ENCODE peak calls at places on chromosome 19, in four cellular contexts. One of them, this sample, is unnamed.

GRCh38 chr19:17406887-17407196 is 1.4 kb upstream of the BST2 start:
- DNase-seq in neural crest cell: no peak
- DNase-seq in body of pancreas: no peak
- DNase-seq in AG09319: no peak
- DNase-seq in this sample: no peak

GRCh38 chr19:57279418-57280164 is 694 bp upstream of the ZNF460 start:
- DNase-seq in neural crest cell: peak
- DNase-seq in AG09319: peak
- DNase-seq in body of pancreas: peak
- DNase-seq in this sample: peak

GRCh38 chr19:33408538-33408937 is 35.0 kb downstream of the CEBPG start:
- DNase-seq in neural crest cell: no peak
- DNase-seq in body of pancreas: no peak
- DNase-seq in AG09319: no peak
- DNase-seq in this sample: no peak

GRCh38 chr19:30420881-30421280 is 48.7 kb downstream of the ZNF536 start:
- DNase-seq in body of pancreas: no peak
- DNase-seq in neural crest cell: no peak
- DNase-seq in AG09319: no peak
- DNase-seq in this sample: no peak

GRCh38 chr19:1605236-1606137 is at the start of gene UQCR11:
- DNase-seq in AG09319: peak
- DNase-seq in body of pancreas: peak
- DNase-seq in neural crest cell: peak
- DNase-seq in this sample: peak

GRCh38 chr19:42468273-42468796 is 25.6 kb upstream of the CXCL17 start:
- DNase-seq in neural crest cell: no peak
- DNase-seq in AG09319: peak
- DNase-seq in body of pancreas: no peak
- DNase-seq in this sample: no peak

GRCh38 chr19:22528956-22529355 is 105.2 kb upstream of the ZNF492 start:
- DNase-seq in neural crest cell: no peak
- DNase-seq in AG09319: no peak
- DNase-seq in body of pancreas: no peak
- DNase-seq in this sample: no peak

GRCh38 chr19:42255766-42256750 is 1.1 kb upstream of the ERF start:
- DNase-seq in body of pancreas: peak
- DNase-seq in AG09319: no peak
- DNase-seq in neural crest cell: peak
- DNase-seq in this sample: no peak

GRCh38 chr19:18434411-18435184 is 3.3 kb downstream of the ISYNA1 start:
- DNase-seq in neural crest cell: no peak
- DNase-seq in body of pancreas: no peak
- DNase-seq in AG09319: no peak
- DNase-seq in this sample: no peak

GRCh38 chr19:4477034-4477801 is 5.1 kb downstream of the HDGFL2 start:
- DNase-seq in neural crest cell: no peak
- DNase-seq in body of pancreas: no peak
- DNase-seq in AG09319: no peak
- DNase-seq in this sample: no peak

GRCh38 chr19:49570138-49570856 is 10.1 kb downstream of the NOSIP start:
- DNase-seq in body of pancreas: peak
- DNase-seq in AG09319: peak
- DNase-seq in neural crest cell: peak
- DNase-seq in this sample: peak

GRCh38 chr19:4713384-4713951 is 10.2 kb downstream of the DPP9 start:
- DNase-seq in body of pancreas: peak
- DNase-seq in neural crest cell: no peak
- DNase-seq in AG09319: peak
- DNase-seq in this sample: no peak

GRCh38 chr19:10105241-10106099 is 692 bp upstream of the PPAN start:
- DNase-seq in AG09319: no peak
- DNase-seq in neural crest cell: no peak
- DNase-seq in body of pancreas: no peak
- DNase-seq in this sample: peak

GRCh38 chr19:37217533-37217854 is 520 bp upstream of the ZNF383 start:
- DNase-seq in neural crest cell: no peak
- DNase-seq in body of pancreas: no peak
- DNase-seq in AG09319: no peak
- DNase-seq in this sample: no peak

GRCh38 chr19:13507053-13507611 is 853 bp upstream of the CACNA1A start:
- DNase-seq in AG09319: no peak
- DNase-seq in body of pancreas: no peak
- DNase-seq in neural crest cell: no peak
- DNase-seq in this sample: no peak

GRCh38 chr19:38596057-38596981 is 21.4 kb downstream of the MAP4K1 start:
- DNase-seq in body of pancreas: peak
- DNase-seq in AG09319: no peak
- DNase-seq in neural crest cell: peak
- DNase-seq in this sample: no peak

GRCh38 chr19:39093761-39094160 is 9.6 kb downstream of the ACP7 start:
- DNase-seq in neural crest cell: no peak
- DNase-seq in AG09319: no peak
- DNase-seq in body of pancreas: no peak
- DNase-seq in this sample: no peak

GRCh38 chr19:50204811-50205675 is 1.6 kb downstream of the MYH14 start:
- DNase-seq in neural crest cell: peak
- DNase-seq in body of pancreas: peak
- DNase-seq in AG09319: no peak
- DNase-seq in this sample: peak

GRCh38 chr19:58182577-58182988 is 278 bp upstream of the ZNF274 start:
- DNase-seq in neural crest cell: no peak
- DNase-seq in body of pancreas: no peak
- DNase-seq in AG09319: no peak
- DNase-seq in this sample: peak

GRCh38 chr19:35346193-35347052 is 1.3 kb upstream of the FFAR1 start:
- DNase-seq in neural crest cell: no peak
- DNase-seq in AG09319: no peak
- DNase-seq in body of pancreas: peak
- DNase-seq in this sample: peak

GRCh38 chr19:34351382-34351802 is 13.6 kb upstream of the GPI start:
- DNase-seq in body of pancreas: peak
- DNase-seq in neural crest cell: no peak
- DNase-seq in AG09319: no peak
- DNase-seq in this sample: no peak

DNA sequence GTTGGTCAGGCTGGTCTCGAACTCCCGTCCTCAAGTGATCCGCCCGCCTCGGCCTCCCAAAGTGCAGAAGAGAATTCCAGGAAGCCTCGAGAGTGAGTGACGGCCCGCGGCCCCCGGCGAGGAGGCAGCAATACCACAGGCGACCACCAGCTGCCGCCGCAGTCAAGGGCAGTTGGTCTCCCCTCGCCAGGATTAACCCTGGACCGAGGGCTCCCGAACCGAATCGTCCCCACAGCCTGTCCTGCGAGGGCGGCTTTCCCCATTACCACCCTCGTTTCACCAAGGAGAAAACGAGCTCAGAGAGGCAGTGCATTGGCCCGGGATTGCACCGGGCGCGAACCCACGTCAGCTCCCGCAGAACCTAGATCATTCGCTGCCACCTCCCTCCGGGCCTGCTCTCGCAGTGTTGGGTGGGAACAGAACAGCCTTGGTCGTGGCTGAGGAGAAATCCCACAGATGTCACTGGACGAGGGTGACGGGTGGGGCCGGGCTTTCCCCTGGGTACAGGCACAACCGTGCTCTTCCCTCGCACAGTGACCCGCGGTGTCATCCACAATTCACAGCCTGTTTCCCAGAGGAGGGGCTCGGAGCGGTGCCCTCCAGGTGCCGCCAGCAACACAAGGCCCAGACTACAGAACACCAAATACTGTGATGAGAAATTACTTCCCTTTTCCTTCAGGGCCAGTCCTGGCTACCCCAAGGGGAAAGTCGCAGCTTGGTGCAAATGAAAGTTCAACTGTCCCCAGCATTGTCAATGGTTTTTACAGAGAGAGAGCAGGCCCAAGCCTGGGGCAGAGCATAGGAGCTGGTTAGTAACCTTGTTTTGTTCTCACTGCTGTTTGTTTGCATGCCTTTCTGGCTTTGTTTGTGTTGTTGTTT is 24.8 kb downstream of the C2CD4C start:
- DNase-seq in body of pancreas: peak
- DNase-seq in neural crest cell: peak
- DNase-seq in AG09319: no peak
- DNase-seq in this sample: no peak
- TF ChIP-seq CTCF in body of pancreas: peak
- TF ChIP-seq CTCF in neural crest cell: peak
- TF ChIP-seq CTCF in AG09319: no peak
- TF ChIP-seq CTCF in this sample: peak

GRCh38 chr19:40165362-40165937 is 25.8 kb upstream of the MAP3K10 start:
- DNase-seq in AG09319: no peak
- DNase-seq in neural crest cell: peak
- DNase-seq in body of pancreas: peak
- DNase-seq in this sample: peak
- TF ChIP-seq CTCF in AG09319: peak
- TF ChIP-seq CTCF in neural crest cell: peak
- TF ChIP-seq CTCF in body of pancreas: no peak
- TF ChIP-seq CTCF in this sample: peak

DNA sequence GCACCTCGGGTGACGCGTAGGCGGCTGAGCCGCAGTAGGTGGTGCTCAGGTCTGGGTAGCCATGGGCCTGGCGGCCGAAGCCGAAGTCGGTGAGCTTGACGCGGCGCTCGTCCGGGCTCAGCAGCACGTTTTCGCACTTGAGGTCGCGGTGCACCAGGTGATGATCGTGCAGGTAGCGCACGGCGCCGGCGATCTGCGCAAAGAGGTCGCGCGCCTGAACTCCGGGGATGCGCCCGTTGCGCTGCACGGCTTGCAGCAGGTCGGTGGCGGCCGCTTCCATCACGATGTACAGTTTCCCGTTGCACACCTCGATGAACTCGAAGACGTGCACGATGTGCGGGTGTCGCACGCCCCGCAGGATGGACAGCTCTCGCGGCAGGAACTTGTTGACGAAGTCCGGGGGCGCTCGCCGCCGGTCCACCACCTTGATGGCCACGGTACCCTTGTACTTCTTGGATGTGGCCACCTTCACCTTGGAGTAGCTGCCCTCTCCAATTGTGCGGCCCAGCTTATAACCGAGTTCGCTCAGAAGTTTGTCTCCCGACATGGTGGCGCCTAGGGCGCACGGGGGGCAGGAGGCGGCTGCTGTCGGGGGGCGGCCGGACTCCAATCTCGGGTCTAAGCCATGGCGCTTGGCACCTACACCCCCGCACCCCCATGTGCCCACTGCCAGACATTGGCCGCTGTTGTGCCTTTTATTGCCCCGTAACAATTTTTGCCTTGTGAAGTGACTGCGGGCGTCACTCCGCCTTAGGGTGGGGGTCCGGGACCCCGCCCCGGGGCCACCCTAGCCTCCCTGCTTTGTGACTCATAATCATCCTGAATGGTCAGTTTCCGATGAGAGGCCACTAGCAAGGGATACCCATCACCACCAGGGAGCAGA is at the start of gene TSSK6:
- DNase-seq in body of pancreas: no peak
- DNase-seq in neural crest cell: no peak
- DNase-seq in AG09319: no peak
- DNase-seq in this sample: no peak
- TF ChIP-seq CTCF in body of pancreas: no peak
- TF ChIP-seq CTCF in neural crest cell: no peak
- TF ChIP-seq CTCF in AG09319: peak
- TF ChIP-seq CTCF in this sample: no peak

DNA sequence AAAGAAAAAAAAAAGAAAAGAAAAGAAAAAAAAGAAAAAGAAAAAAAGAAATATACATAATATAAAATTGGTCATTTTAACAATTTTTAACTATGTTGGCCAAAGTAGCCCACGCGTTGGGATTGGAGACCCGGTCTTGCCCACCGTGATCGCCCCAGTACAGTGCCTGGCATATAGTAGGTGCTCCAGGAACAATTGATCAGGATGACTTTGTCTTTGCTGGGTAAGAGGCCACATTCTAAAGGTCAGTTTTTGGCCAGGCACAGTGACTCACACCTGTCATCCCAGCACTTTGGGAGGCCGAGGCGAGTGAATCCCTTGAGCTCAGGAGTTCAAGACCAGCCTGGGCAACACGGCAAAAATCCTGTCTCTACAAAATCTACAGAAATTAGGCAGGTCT is 3.8 kb upstream of the ANGPTL4 start:
- DNase-seq in body of pancreas: no peak
- DNase-seq in AG09319: no peak
- DNase-seq in neural crest cell: no peak
- DNase-seq in this sample: no peak
- TF ChIP-seq CTCF in body of pancreas: no peak
- TF ChIP-seq CTCF in AG09319: no peak
- TF ChIP-seq CTCF in neural crest cell: no peak
- TF ChIP-seq CTCF in this sample: no peak

GRCh38 chr19:11141937-11142527 is 13.6 kb downstream of the SPC24 start:
- DNase-seq in body of pancreas: peak
- DNase-seq in AG09319: no peak
- DNase-seq in neural crest cell: no peak
- DNase-seq in this sample: no peak
- TF ChIP-seq CTCF in body of pancreas: no peak
- TF ChIP-seq CTCF in AG09319: no peak
- TF ChIP-seq CTCF in neural crest cell: no peak
- TF ChIP-seq CTCF in this sample: no peak

DNA sequence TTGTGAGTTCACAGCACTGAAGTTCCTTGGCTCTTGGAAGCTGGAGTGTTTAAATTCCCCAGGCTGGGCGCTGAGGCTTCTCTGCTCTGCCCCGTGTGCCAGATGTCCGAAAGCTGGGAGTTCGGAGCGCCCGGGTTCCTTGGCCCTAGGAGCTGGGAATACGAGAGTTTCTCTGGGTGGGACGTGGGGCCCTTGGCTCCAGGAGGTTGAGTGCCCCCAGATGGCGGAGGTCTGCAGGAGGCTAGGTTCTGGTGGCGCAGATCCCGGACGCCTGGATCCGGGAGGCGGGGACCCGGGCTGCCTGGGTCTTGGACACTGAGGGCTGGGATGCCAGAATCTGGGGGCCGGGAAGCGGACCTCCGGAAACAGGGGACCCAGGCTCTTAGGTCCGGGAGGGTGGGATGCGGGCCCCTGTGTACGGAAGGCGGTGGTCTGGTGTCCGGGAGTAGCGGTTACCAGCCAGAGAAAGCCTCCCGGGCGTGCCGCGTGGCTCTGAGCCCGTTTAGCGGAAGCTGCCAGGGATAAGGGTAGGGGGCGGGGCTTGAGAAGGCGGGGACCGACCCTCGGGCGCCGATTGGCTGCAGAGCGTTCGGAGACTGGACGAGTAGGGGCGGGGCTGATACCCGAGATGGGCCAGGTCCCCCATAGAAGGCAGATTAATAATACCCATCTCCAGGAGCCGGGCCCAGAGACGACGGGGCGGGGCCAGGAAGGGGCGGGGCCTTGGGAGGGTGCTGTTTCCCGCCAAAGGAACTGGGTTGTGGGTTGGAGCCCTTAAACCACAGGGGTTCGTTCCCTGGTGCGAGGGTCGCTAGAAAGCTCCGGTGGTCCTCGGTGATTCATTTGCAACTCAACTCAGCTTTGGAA is at the start of gene SLC1A5:
- DNase-seq in neural crest cell: peak
- DNase-seq in AG09319: peak
- DNase-seq in body of pancreas: peak
- DNase-seq in this sample: peak
- TF ChIP-seq CTCF in neural crest cell: no peak
- TF ChIP-seq CTCF in AG09319: no peak
- TF ChIP-seq CTCF in body of pancreas: no peak
- TF ChIP-seq CTCF in this sample: no peak